ENCODE peak calls at places on chromosomes 3 and 15, in seven cellular contexts. J, T, Q, D, B, V and O are unnamed samples.

GRCh38 chr15:100189849-100190248 is 151.9 kb downstream of the ADAMTS17 start:
- DNase-seq in D (no peak), V (no peak), Q (no peak), T (no peak), J (no peak), B (no peak), O (no peak)

GRCh38 chr3:116863842-116864626 is 154.5 kb downstream of the TUSC7 start:
- DNase-seq in Q (no peak), V (no peak), B (peak; percentile 15), D (peak; percentile 22), J (no peak), T (peak; percentile 67), O (peak; percentile 25)

GRCh38 chr3:48919215-48920138 is 835 bp downstream of the ARIH2 start:
- DNase-seq in T (peak; percentile 38), B (no peak), J (peak; percentile 48), V (peak; percentile 59), Q (peak; percentile 15), D (peak; percentile 81), O (peak; percentile 8)

GRCh38 chr15:29888651-29889050 is 66.4 kb upstream of the TJP1 start:
- DNase-seq in B (no peak), J (no peak), V (peak; percentile 18), Q (no peak), D (no peak), T (no peak), O (no peak)

GRCh38 chr3:133881987-133882825 is 13.5 kb downstream of the RAB6B start:
- DNase-seq in V (no peak), Q (no peak), T (peak; percentile 7), D (no peak), B (no peak), J (no peak), O (no peak)

GRCh38 chr3:14336414-14337285 is 65.8 kb upstream of the SLC6A6 start:
- DNase-seq in T (no peak), J (no peak), V (no peak), Q (no peak), B (no peak), D (no peak), O (no peak)

GRCh38 chr3:23968467-23969184 is 23.5 kb downstream of the NR1D2 start:
- DNase-seq in V (no peak), J (no peak), D (no peak), T (no peak), B (no peak), Q (no peak), O (no peak)

GRCh38 chr3:45240292-45240691 is 14.2 kb upstream of the TMEM158 start:
- DNase-seq in J (no peak), T (no peak), V (no peak), Q (no peak), B (no peak), D (no peak), O (no peak)

GRCh38 chr15:35308802-35309201 is 223.7 kb upstream of the NANOGP8 start:
- DNase-seq in B (no peak), V (no peak), D (no peak), J (no peak), T (no peak), Q (no peak), O (no peak)

GRCh38 chr15:47184003-47184404 is 533.3 kb upstream of the SEMA6D start:
- DNase-seq in D (peak; percentile 10), T (peak; percentile 69), J (no peak), V (peak; percentile 79), B (peak; percentile 41), Q (peak; percentile 40), O (peak; percentile 46)

GRCh38 chr3:178263236-178263916 is 272.9 kb upstream of the KCNMB2 start:
- DNase-seq in Q (no peak), J (no peak), B (no peak), T (no peak), V (no peak), D (no peak), O (no peak)

DNA sequence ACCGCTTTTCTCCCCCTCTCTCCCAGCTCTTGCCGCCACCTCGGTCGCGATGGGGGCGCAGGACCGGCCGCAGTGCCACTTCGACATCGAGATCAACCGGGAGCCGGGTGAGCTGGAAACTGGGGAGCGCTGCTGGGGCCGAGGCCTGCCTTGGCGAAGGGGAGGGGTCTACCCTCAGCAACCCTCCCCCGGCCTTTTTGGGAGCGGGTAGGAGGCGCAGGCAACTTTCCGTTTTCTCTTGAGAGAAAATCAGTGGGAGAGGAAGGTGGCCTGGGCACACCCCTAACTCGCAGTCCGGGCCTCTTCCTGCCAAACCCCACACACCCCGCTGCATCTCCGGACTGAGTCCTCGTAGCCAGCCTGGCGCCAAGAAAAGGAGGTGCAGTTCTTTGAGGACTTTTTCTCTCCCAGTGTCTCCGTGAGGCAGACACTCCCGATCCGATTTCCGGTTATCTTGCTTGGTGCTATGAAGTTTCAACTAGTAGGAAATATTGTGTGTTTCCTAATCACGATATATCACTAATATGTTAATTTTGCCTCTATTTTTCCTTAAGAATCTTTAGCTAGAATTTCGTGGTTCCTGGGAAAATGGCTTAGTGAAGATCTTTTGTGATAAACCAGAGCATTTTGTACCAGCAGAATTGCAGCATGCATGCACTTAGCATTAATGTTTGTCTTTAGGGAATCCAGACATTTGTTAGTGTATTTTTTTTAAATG is 631 bp downstream of the NKTR start:
- DNase-seq in J (no peak), V (no peak), Q (no peak), B (no peak), D (no peak), T (peak; percentile 75), O (peak; percentile 72)
- TF ChIP-seq CTCF in J (peak; percentile 10), V (no peak), Q (no peak), B (peak; percentile 30), D (no peak), T (no peak), O (peak; percentile 18)

GRCh38 chr15:83977992-83978391 is 257.6 kb upstream of the GOLGA6L4 start:
- DNase-seq in D (no peak), Q (no peak), J (no peak), V (no peak), B (no peak), T (no peak), O (no peak)

GRCh38 chr15:83970290-83970890 is 265.2 kb upstream of the GOLGA6L4 start:
- DNase-seq in J (no peak), D (no peak), T (no peak), Q (no peak), B (no peak), V (no peak), O (no peak)

GRCh38 chr15:83978588-83978987 is 257.0 kb upstream of the GOLGA6L4 start:
- DNase-seq in B (no peak), T (no peak), D (no peak), Q (no peak), V (no peak), J (no peak), O (no peak)

GRCh38 chr15:83971967-83972366 is 263.6 kb upstream of the GOLGA6L4 start:
- DNase-seq in B (no peak), T (no peak), J (no peak), V (no peak), D (no peak), Q (no peak), O (no peak)

DNA sequence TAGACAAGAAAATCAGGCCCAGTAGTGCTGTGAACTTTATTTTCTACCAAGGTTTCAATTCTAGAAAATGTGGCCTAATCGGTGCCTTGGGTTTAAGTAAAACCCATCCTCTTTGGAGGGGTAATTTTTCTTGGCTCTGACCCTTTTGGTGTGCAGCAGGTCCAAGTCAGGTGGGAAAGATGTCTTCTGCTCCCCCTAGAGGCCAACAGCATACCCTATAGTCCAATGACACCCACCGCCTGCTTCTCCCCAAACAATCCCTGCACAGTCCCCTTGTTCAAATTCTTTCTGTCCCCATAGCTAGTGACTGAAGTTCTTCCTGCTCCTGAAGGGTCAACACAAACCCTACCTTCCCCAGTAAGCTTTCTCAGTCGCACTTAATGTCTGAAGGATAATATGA is 261.8 kb upstream of the GOLGA6L4 start:
- DNase-seq in D (peak; percentile 39), B (no peak), J (no peak), T (no peak), V (no peak), Q (no peak), O (no peak)
- TF ChIP-seq CTCF in D (peak; percentile 48), B (peak; percentile 42), J (peak; percentile 55), T (peak; percentile 67), V (peak; percentile 8), Q (peak; percentile 43), O (peak; percentile 39)

GRCh38 chr15:51757463-51757862 is 6.1 kb downstream of the TMOD2 start:
- DNase-seq in D (no peak), T (peak; percentile 32), B (no peak), V (no peak), J (no peak), Q (no peak), O (no peak)

GRCh38 chr15:51756482-51756881 is 5.1 kb downstream of the TMOD2 start:
- DNase-seq in J (no peak), B (no peak), Q (no peak), D (no peak), V (no peak), T (no peak), O (no peak)

GRCh38 chr15:51760805-51761204 is 9.4 kb downstream of the TMOD2 start:
- DNase-seq in B (no peak), D (no peak), J (no peak), T (no peak), V (no peak), Q (no peak), O (no peak)

GRCh38 chr15:51758645-51759044 is 7.2 kb downstream of the TMOD2 start:
- DNase-seq in Q (no peak), B (no peak), D (no peak), V (no peak), J (no peak), T (no peak), O (no peak)

DNA sequence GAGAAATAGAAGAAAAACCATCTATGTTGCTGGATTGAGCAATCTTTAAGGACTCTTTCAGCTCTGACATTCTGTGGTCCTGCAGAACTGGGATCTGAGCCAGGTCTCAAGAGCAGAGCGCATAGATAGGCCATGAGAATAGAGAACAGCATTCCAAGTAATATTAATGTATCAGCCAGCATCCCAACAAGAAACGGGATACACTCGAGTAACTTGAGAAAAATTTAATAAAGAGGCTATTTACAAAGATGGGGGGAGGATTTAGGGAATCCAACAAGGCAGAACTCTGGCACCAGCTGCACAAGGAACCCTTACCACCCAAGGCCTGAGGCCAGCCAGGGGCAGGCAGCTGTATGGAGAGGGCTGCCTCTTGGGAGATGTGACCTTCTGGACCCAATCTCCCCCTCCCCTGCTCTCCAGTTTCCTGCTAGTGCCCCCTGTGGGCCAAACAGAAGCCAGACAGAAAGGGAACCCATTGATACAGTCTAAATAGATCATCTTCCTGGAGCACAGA is 8.2 kb downstream of the TMOD2 start:
- DNase-seq in V (no peak), J (no peak), D (no peak), B (no peak), T (peak; percentile 48), Q (no peak), O (no peak)
- TF ChIP-seq CTCF in V (no peak), J (peak; percentile 40), D (peak; percentile 30), B (no peak), T (peak; percentile 69), Q (no peak), O (no peak)

DNA sequence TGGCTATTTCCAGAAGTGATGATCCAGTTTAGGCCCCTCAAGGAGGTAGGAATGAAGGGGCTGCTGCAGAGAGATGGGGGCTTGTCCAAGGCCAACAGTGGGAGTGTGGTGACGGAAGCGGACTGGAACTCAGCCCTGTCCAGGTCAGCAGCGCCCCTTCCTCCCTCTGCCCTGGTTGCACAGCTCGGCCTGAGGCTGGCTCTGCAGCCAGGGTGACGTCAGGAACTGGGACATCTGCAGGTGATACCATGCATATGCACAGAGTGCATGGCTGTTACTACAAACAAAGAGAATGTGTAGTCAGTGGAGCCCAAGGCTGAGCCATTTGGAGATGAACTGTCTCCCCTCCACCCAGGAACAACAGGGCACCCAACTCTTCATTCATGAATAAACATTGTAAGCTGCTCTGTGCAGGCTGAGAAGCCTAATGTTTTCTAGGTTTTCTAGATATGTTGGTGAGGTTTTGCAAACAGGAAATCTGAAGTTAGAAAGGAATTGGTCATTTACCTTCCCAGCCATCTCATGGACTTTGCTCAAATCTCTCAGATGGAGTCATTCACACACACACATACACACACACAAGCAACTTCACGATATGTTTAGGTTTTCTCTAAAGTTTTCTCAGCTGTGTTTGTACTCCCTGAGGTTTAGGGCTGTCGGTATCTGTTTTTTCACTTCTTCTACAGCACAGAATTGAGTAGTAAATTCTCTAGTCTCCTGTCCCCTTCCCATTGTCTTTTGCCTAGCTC is 117.2 kb downstream of the TLE3 start:
- DNase-seq in Q (no peak), V (no peak), D (no peak), B (no peak), J (no peak), T (no peak), O (no peak)
- TF ChIP-seq CTCF in Q (no peak), V (no peak), D (no peak), B (no peak), J (no peak), T (peak; percentile 12), O (no peak)